ENCODE peak calls at places on chromosomes 6 and 20, in six cellular contexts. W, N, G, D, X and U are unnamed samples.

GRCh38 chr6:70884074-70884983 is 72.5 kb downstream of the B3GAT2 start:
- DNase-seq in D (peak), N (peak), X (peak), W (peak), G (peak), U (peak)

GRCh38 chr6:116015560-116015959 is 45.1 kb downstream of the FRK start:
- DNase-seq in G (no peak), D (no peak), N (no peak), W (no peak), X (no peak), U (no peak)

GRCh38 chr20:5863040-5863811 is 87.1 kb downstream of the TRMT6 start:
- DNase-seq in X (peak), N (peak), D (no peak), W (peak), G (no peak), U (no peak)

GRCh38 chr6:40543133-40543532 is 44.0 kb downstream of the LRFN2 start:
- DNase-seq in W (no peak), X (no peak), D (no peak), G (no peak), N (no peak), U (no peak)

GRCh38 chr6:25053875-25054371 is 118.2 kb upstream of the RIPOR2 start:
- DNase-seq in W (peak), N (peak), G (no peak), X (no peak), D (no peak), U (peak)

GRCh38 chr6:122839477-122839876 is 50.4 kb downstream of the SMPDL3A start:
- DNase-seq in G (peak), X (no peak), D (peak), N (peak), W (peak), U (peak)

GRCh38 chr20:63029358-63030121 is 22.8 kb upstream of the BHLHE23 start:
- DNase-seq in N (no peak), G (no peak), X (no peak), W (no peak), D (no peak), U (no peak)

GRCh38 chr6:144012534-144012933 is 4.5 kb upstream of the PLAGL1 start:
- DNase-seq in W (no peak), N (no peak), X (no peak), D (no peak), G (no peak), U (no peak)

GRCh38 chr6:169097336-169098052 is 156.2 kb downstream of the THBS2 start:
- DNase-seq in X (no peak), N (peak), D (no peak), W (no peak), G (no peak), U (no peak)

GRCh38 chr6:89242574-89243330 is 25.6 kb upstream of the GABRR1 start:
- DNase-seq in D (peak), G (no peak), X (no peak), W (peak), N (peak), U (peak)

GRCh38 chr6:142796571-142796970 is 148.4 kb downstream of the HIVEP2 start:
- DNase-seq in G (no peak), X (no peak), N (no peak), W (no peak), D (no peak), U (no peak)

GRCh38 chr20:24963672-24964517 is 14.8 kb downstream of the CST7 start:
- DNase-seq in N (no peak), G (no peak), D (no peak), W (no peak), X (no peak), U (no peak)

GRCh38 chr20:56360899-56361199 is 2.1 kb downstream of the FAM210B start:
- DNase-seq in D (no peak), N (no peak), W (no peak), G (no peak), X (no peak), U (no peak)

GRCh38 chr20:25236450-25237304 is 11.2 kb upstream of the PYGB start:
- DNase-seq in N (no peak), X (no peak), D (no peak), W (no peak), G (no peak), U (no peak)

GRCh38 chr6:148223424-148223842 is 119.2 kb upstream of the SASH1 start:
- DNase-seq in W (no peak), N (no peak), X (no peak), D (no peak), G (no peak), U (no peak)

GRCh38 chr20:47929368-47930115 is 144.3 kb upstream of the SULF2 start:
- DNase-seq in D (no peak), W (no peak), X (no peak), N (peak), G (no peak), U (no peak)

GRCh38 chr6:1263039-1263849 is 48.7 kb upstream of the FOXQ1 start:
- DNase-seq in G (no peak), D (no peak), W (no peak), N (no peak), X (no peak), U (no peak)

GRCh38 chr6:132750455-132751248 is 7.1 kb downstream of the VNN2 start:
- DNase-seq in G (no peak), W (no peak), N (no peak), D (no peak), X (no peak), U (no peak)

GRCh38 chr6:131290955-131291354 is 155.7 kb downstream of the AKAP7 start:
- DNase-seq in W (no peak), X (no peak), D (no peak), N (no peak), G (no peak), U (no peak)

GRCh38 chr6:7697432-7697819 is 28.5 kb upstream of the BMP6 start:
- DNase-seq in N (no peak), W (no peak), D (no peak), X (no peak), G (no peak), U (no peak)

GRCh38 chr6:145151624-145152023 is 583.7 kb downstream of the EPM2A start:
- DNase-seq in G (no peak), X (no peak), N (no peak), D (no peak), W (no peak), U (no peak)

GRCh38 chr20:62143976-62144825 is 632 bp downstream of the SS18L1 start:
- DNase-seq in G (peak), N (no peak), X (peak), W (peak), D (peak), U (no peak)

GRCh38 chr6:27547157-27548075 is 74.5 kb upstream of the ZNF184 start:
- DNase-seq in W (peak), N (peak), G (no peak), D (no peak), X (no peak), U (no peak)

GRCh38 chr20:21099653-21100589 is 6.2 kb downstream of the LINC00237 start:
- DNase-seq in G (peak), W (peak), D (peak), N (no peak), X (peak), U (peak)

GRCh38 chr6:3618300-3619041 is 133.0 kb downstream of the PXDC1 start:
- DNase-seq in X (no peak), G (no peak), N (no peak), D (no peak), W (no peak), U (no peak)

GRCh38 chr6:56693988-56694387 is 51.3 kb upstream of the DST start:
- DNase-seq in G (no peak), D (no peak), X (no peak), N (no peak), W (no peak), U (no peak)

GRCh38 chr6:39416728-39417127 is 94.2 kb upstream of the KCNK16 start:
- DNase-seq in G (no peak), N (no peak), D (no peak), X (peak), W (no peak), U (no peak)

GRCh38 chr6:153503810-153504209 is 372.7 kb upstream of the RGS17 start:
- DNase-seq in W (peak), G (no peak), D (no peak), N (peak), X (no peak), U (no peak)

GRCh38 chr6:85127696-85128225 is 322.1 kb upstream of the NT5E start:
- DNase-seq in D (no peak), W (no peak), N (no peak), X (no peak), G (no peak), U (no peak)